ENCODE peak calls at places on chromosomes 6 and 20, in five cellular contexts. One of them, this sample, is unnamed.

GRCh38 chr6:22294301-22294700 is 2.5 kb downstream of the PRL start:
- DNase-seq in activated CD4-positive, alpha-beta T cell treated with anti-CD3 and anti-CD28 coated beads, Interleukin-2, amount 50 U/mL, for 1 hour: no peak
- DNase-seq in A172: no peak
- DNase-seq in trophoblast cell: no peak
- DNase-seq in caudate nucleus: no peak
- DNase-seq in this sample: no peak

GRCh38 chr6:11766056-11766455 is 12.5 kb downstream of the ADTRP start:
- DNase-seq in caudate nucleus: no peak
- DNase-seq in trophoblast cell: no peak
- DNase-seq in A172: peak
- DNase-seq in activated CD4-positive, alpha-beta T cell treated with anti-CD3 and anti-CD28 coated beads, Interleukin-2, amount 50 U/mL, for 1 hour: no peak
- DNase-seq in this sample: no peak

GRCh38 chr6:165611294-165611693 is 51.7 kb downstream of the PDE10A start:
- DNase-seq in activated CD4-positive, alpha-beta T cell treated with anti-CD3 and anti-CD28 coated beads, Interleukin-2, amount 50 U/mL, for 1 hour: no peak
- DNase-seq in caudate nucleus: no peak
- DNase-seq in A172: no peak
- DNase-seq in trophoblast cell: no peak
- DNase-seq in this sample: no peak

GRCh38 chr6:124830506-124830905 is 131.7 kb upstream of the RNF217 start:
- DNase-seq in A172: no peak
- DNase-seq in activated CD4-positive, alpha-beta T cell treated with anti-CD3 and anti-CD28 coated beads, Interleukin-2, amount 50 U/mL, for 1 hour: no peak
- DNase-seq in caudate nucleus: no peak
- DNase-seq in trophoblast cell: no peak
- DNase-seq in this sample: no peak

GRCh38 chr6:24719125-24719931 is at the start of gene C6orf62:
- DNase-seq in trophoblast cell: peak
- DNase-seq in activated CD4-positive, alpha-beta T cell treated with anti-CD3 and anti-CD28 coated beads, Interleukin-2, amount 50 U/mL, for 1 hour: peak
- DNase-seq in A172: peak
- DNase-seq in caudate nucleus: peak
- DNase-seq in this sample: no peak

GRCh38 chr20:31551581-31552081 is 37.4 kb downstream of the HM13 start:
- DNase-seq in trophoblast cell: no peak
- DNase-seq in A172: no peak
- DNase-seq in caudate nucleus: no peak
- DNase-seq in activated CD4-positive, alpha-beta T cell treated with anti-CD3 and anti-CD28 coated beads, Interleukin-2, amount 50 U/mL, for 1 hour: no peak
- DNase-seq in this sample: no peak

GRCh38 chr6:30463651-30464618 is 25.4 kb upstream of the HLA-E start:
- DNase-seq in activated CD4-positive, alpha-beta T cell treated with anti-CD3 and anti-CD28 coated beads, Interleukin-2, amount 50 U/mL, for 1 hour: peak
- DNase-seq in A172: no peak
- DNase-seq in trophoblast cell: no peak
- DNase-seq in caudate nucleus: no peak
- DNase-seq in this sample: no peak

GRCh38 chr6:36099872-36100483 is 30.3 kb upstream of the MAPK13 start:
- DNase-seq in trophoblast cell: no peak
- DNase-seq in activated CD4-positive, alpha-beta T cell treated with anti-CD3 and anti-CD28 coated beads, Interleukin-2, amount 50 U/mL, for 1 hour: peak
- DNase-seq in caudate nucleus: no peak
- DNase-seq in A172: no peak
- DNase-seq in this sample: no peak

GRCh38 chr6:110326609-110327008 is 31.5 kb downstream of the METTL24 start:
- DNase-seq in activated CD4-positive, alpha-beta T cell treated with anti-CD3 and anti-CD28 coated beads, Interleukin-2, amount 50 U/mL, for 1 hour: no peak
- DNase-seq in caudate nucleus: no peak
- DNase-seq in trophoblast cell: no peak
- DNase-seq in A172: no peak
- DNase-seq in this sample: no peak

GRCh38 chr6:159074120-159074684 is 29.4 kb upstream of the TAGAP start:
- DNase-seq in trophoblast cell: no peak
- DNase-seq in caudate nucleus: no peak
- DNase-seq in activated CD4-positive, alpha-beta T cell treated with anti-CD3 and anti-CD28 coated beads, Interleukin-2, amount 50 U/mL, for 1 hour: no peak
- DNase-seq in A172: peak
- DNase-seq in this sample: no peak

GRCh38 chr6:71383891-71384489 is 95.4 kb downstream of the OGFRL1 start:
- DNase-seq in activated CD4-positive, alpha-beta T cell treated with anti-CD3 and anti-CD28 coated beads, Interleukin-2, amount 50 U/mL, for 1 hour: no peak
- DNase-seq in A172: no peak
- DNase-seq in caudate nucleus: no peak
- DNase-seq in trophoblast cell: peak
- DNase-seq in this sample: no peak

GRCh38 chr6:14738933-14739332 is 506.9 kb upstream of the JARID2 start:
- DNase-seq in A172: no peak
- DNase-seq in trophoblast cell: no peak
- DNase-seq in caudate nucleus: no peak
- DNase-seq in activated CD4-positive, alpha-beta T cell treated with anti-CD3 and anti-CD28 coated beads, Interleukin-2, amount 50 U/mL, for 1 hour: no peak
- DNase-seq in this sample: no peak

This sample was measured in NCI-H2081 treated with DMSO at 0.1 percent for 48 hours.